ENCODE peak calls at places on chromosomes 4 and X, in six cellular contexts. One of them, this sample, is unnamed.

GRCh38 chr4:101232074-101232776 is 115.1 kb downstream of the PPP3CA start:
- DNase-seq in NB4: no peak
- DNase-seq in right lobe of liver: no peak
- DNase-seq in heart left ventricle: peak
- DNase-seq in colonic mucosa: no peak
- DNase-seq in Caco-2: no peak
- DNase-seq in this sample: no peak

GRCh38 chr4:183828125-183828524 is 77.0 kb upstream of the STOX2 start:
- DNase-seq in heart left ventricle: no peak
- DNase-seq in right lobe of liver: no peak
- DNase-seq in colonic mucosa: no peak
- DNase-seq in NB4: no peak
- DNase-seq in Caco-2: no peak
- DNase-seq in this sample: no peak

GRCh38 chr4:183099537-183100297 is 660 bp downstream of the WWC2 start:
- DNase-seq in right lobe of liver: peak
- DNase-seq in NB4: peak
- DNase-seq in colonic mucosa: no peak
- DNase-seq in Caco-2: peak
- DNase-seq in heart left ventricle: peak
- DNase-seq in this sample: peak

GRCh38 chrX:112048707-112049106 is 33.9 kb downstream of the TRPC5 start:
- DNase-seq in right lobe of liver: no peak
- DNase-seq in heart left ventricle: no peak
- DNase-seq in Caco-2: no peak
- DNase-seq in colonic mucosa: no peak
- DNase-seq in NB4: no peak
- DNase-seq in this sample: no peak

GRCh38 chrX:102067966-102068723 is 57.3 kb upstream of the TCEAL2 start:
- DNase-seq in colonic mucosa: no peak
- DNase-seq in NB4: peak
- DNase-seq in heart left ventricle: no peak
- DNase-seq in Caco-2: peak
- DNase-seq in right lobe of liver: no peak
- DNase-seq in this sample: peak

GRCh38 chrX:119406739-119407138 is 7.6 kb downstream of the SLC25A43 start:
- DNase-seq in right lobe of liver: no peak
- DNase-seq in Caco-2: no peak
- DNase-seq in heart left ventricle: no peak
- DNase-seq in NB4: no peak
- DNase-seq in colonic mucosa: no peak
- DNase-seq in this sample: no peak

GRCh38 chr4:172654482-172654881 is 514.1 kb upstream of the GALNT7 start:
- DNase-seq in colonic mucosa: no peak
- DNase-seq in NB4: no peak
- DNase-seq in heart left ventricle: no peak
- DNase-seq in right lobe of liver: no peak
- DNase-seq in Caco-2: no peak
- DNase-seq in this sample: no peak

GRCh38 chrX:155334486-155335316 is at the start of gene CLIC2:
- DNase-seq in NB4: peak
- DNase-seq in colonic mucosa: peak
- DNase-seq in right lobe of liver: no peak
- DNase-seq in Caco-2: no peak
- DNase-seq in heart left ventricle: peak
- DNase-seq in this sample: no peak

GRCh38 chrX:125405339-125405738 is 85.7 kb downstream of the TEX13C start:
- DNase-seq in colonic mucosa: no peak
- DNase-seq in right lobe of liver: no peak
- DNase-seq in Caco-2: no peak
- DNase-seq in NB4: no peak
- DNase-seq in heart left ventricle: no peak
- DNase-seq in this sample: no peak

GRCh38 chrX:49071877-49072711 is 1.7 kb downstream of the PRAF2 start:
- DNase-seq in heart left ventricle: peak
- DNase-seq in right lobe of liver: peak
- DNase-seq in Caco-2: no peak
- DNase-seq in NB4: no peak
- DNase-seq in colonic mucosa: peak
- DNase-seq in this sample: no peak

GRCh38 chr4:67593741-67594175 is 35.2 kb downstream of the STAP1 start:
- DNase-seq in colonic mucosa: no peak
- DNase-seq in Caco-2: no peak
- DNase-seq in heart left ventricle: no peak
- DNase-seq in right lobe of liver: no peak
- DNase-seq in NB4: peak
- DNase-seq in this sample: no peak

GRCh38 chr4:111781611-111782010 is 363.6 kb upstream of the FAM241A start:
- DNase-seq in NB4: no peak
- DNase-seq in colonic mucosa: no peak
- DNase-seq in right lobe of liver: no peak
- DNase-seq in heart left ventricle: no peak
- DNase-seq in Caco-2: no peak
- DNase-seq in this sample: no peak

GRCh38 chr4:55722132-55722531 is 86.0 kb upstream of the NMU start:
- DNase-seq in NB4: no peak
- DNase-seq in heart left ventricle: no peak
- DNase-seq in Caco-2: no peak
- DNase-seq in colonic mucosa: no peak
- DNase-seq in right lobe of liver: no peak
- DNase-seq in this sample: no peak

GRCh38 chr4:137198791-137199190 is 333.5 kb downstream of the PCDH18 start:
- DNase-seq in colonic mucosa: no peak
- DNase-seq in NB4: no peak
- DNase-seq in Caco-2: no peak
- DNase-seq in right lobe of liver: no peak
- DNase-seq in heart left ventricle: no peak
- DNase-seq in this sample: no peak

GRCh38 chr4:89800012-89800516 is 36.9 kb downstream of the SNCA start:
- DNase-seq in Caco-2: no peak
- DNase-seq in NB4: no peak
- DNase-seq in colonic mucosa: no peak
- DNase-seq in right lobe of liver: no peak
- DNase-seq in heart left ventricle: no peak
- DNase-seq in this sample: no peak

GRCh38 chr4:22408474-22408873 is 107.4 kb downstream of the ADGRA3 start:
- DNase-seq in Caco-2: no peak
- DNase-seq in heart left ventricle: no peak
- DNase-seq in NB4: no peak
- DNase-seq in colonic mucosa: no peak
- DNase-seq in right lobe of liver: no peak
- DNase-seq in this sample: no peak

GRCh38 chrX:1385251-1385794 is 6.6 kb downstream of the SLC25A6 start:
- DNase-seq in colonic mucosa: no peak
- DNase-seq in NB4: no peak
- DNase-seq in Caco-2: no peak
- DNase-seq in right lobe of liver: peak
- DNase-seq in heart left ventricle: no peak
- DNase-seq in this sample: peak

GRCh38 chrX:1384738-1385250 is 7.1 kb downstream of the SLC25A6 start:
- DNase-seq in heart left ventricle: no peak
- DNase-seq in NB4: no peak
- DNase-seq in colonic mucosa: no peak
- DNase-seq in Caco-2: no peak
- DNase-seq in right lobe of liver: peak
- DNase-seq in this sample: peak

GRCh38 chrX:1386338-1387127 is 5.4 kb downstream of the SLC25A6 start:
- DNase-seq in NB4: no peak
- DNase-seq in heart left ventricle: no peak
- DNase-seq in colonic mucosa: no peak
- DNase-seq in Caco-2: no peak
- DNase-seq in right lobe of liver: peak
- DNase-seq in this sample: no peak

GRCh38 chrX:1387141-1387776 is 4.7 kb downstream of the SLC25A6 start:
- DNase-seq in heart left ventricle: no peak
- DNase-seq in Caco-2: no peak
- DNase-seq in right lobe of liver: peak
- DNase-seq in NB4: no peak
- DNase-seq in colonic mucosa: no peak
- DNase-seq in this sample: no peak

GRCh38 chrX:1385824-1386223 is 6.1 kb downstream of the SLC25A6 start:
- DNase-seq in Caco-2: no peak
- DNase-seq in right lobe of liver: peak
- DNase-seq in NB4: no peak
- DNase-seq in heart left ventricle: no peak
- DNase-seq in colonic mucosa: no peak
- DNase-seq in this sample: no peak
- TF ChIP-seq CTCF in Caco-2: no peak
- TF ChIP-seq CTCF in right lobe of liver: no peak
- TF ChIP-seq CTCF in NB4: no peak
- TF ChIP-seq CTCF in heart left ventricle: no peak
- TF ChIP-seq CTCF in colonic mucosa: no peak
- TF ChIP-seq CTCF in this sample: no peak

GRCh38 chr4:70315928-70316327 is 18.9 kb upstream of the CABS1 start:
- DNase-seq in right lobe of liver: no peak
- DNase-seq in heart left ventricle: no peak
- DNase-seq in NB4: no peak
- DNase-seq in colonic mucosa: no peak
- DNase-seq in Caco-2: no peak
- DNase-seq in this sample: no peak
- TF ChIP-seq CTCF in right lobe of liver: peak
- TF ChIP-seq CTCF in heart left ventricle: no peak
- TF ChIP-seq CTCF in NB4: no peak
- TF ChIP-seq CTCF in colonic mucosa: no peak
- TF ChIP-seq CTCF in Caco-2: no peak
- TF ChIP-seq CTCF in this sample: no peak

DNA sequence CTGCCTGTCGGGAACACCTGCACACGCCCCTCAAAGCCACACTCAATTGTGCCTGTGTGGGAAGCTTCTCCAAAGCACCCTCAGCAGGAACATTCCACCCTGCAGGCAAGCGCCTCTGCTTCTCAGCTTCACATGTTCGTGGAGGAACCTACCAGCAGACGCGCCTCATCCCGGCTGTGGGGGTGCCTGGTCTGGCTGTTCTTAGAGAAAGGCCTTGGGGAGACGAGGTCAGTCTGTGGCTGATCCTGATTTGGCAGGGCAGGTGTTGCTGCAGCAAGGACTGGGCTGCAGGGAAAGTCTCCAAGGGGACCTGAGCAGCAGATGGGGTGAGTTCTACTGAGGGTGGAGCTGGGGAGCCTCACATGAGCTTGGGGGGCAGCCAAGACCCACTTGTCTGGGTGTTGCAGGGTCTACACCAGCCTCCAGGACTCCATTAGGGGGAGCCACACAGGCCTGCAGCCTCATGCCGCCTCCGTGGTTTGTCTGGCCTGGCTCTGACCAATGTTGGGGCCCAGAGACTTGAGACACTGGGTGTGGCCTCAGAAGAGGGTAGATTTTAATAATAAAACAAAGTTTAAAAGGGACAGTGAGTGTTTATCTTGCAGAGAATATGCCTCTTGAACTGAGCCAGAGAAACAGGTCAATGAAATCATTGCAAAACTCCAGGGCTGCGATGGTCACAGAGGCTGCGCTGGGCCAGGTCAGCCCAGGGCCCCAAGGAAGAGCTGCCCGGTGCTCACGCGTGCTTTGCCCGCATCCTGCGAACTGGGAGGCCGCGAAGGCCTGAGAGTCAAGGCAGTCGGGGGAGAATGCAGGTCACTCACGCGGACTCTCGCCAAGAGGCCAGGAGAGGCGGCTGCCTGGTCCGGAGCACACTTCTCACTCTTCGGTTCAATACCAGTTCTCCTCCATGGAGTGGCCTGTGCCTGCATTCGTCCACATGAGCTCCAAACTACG is 21.1 kb downstream of the RNF212 start:
- DNase-seq in right lobe of liver: no peak
- DNase-seq in heart left ventricle: no peak
- DNase-seq in NB4: no peak
- DNase-seq in colonic mucosa: no peak
- DNase-seq in Caco-2: no peak
- DNase-seq in this sample: no peak
- TF ChIP-seq CTCF in right lobe of liver: no peak
- TF ChIP-seq CTCF in heart left ventricle: no peak
- TF ChIP-seq CTCF in NB4: no peak
- TF ChIP-seq CTCF in colonic mucosa: no peak
- TF ChIP-seq CTCF in Caco-2: no peak
- TF ChIP-seq CTCF in this sample: no peak

GRCh38 chrX:129823523-129823922 is 20.2 kb downstream of the ZDHHC9 start:
- DNase-seq in heart left ventricle: no peak
- DNase-seq in Caco-2: no peak
- DNase-seq in colonic mucosa: no peak
- DNase-seq in right lobe of liver: no peak
- DNase-seq in NB4: peak
- DNase-seq in this sample: no peak
- TF ChIP-seq CTCF in heart left ventricle: no peak
- TF ChIP-seq CTCF in Caco-2: peak
- TF ChIP-seq CTCF in colonic mucosa: no peak
- TF ChIP-seq CTCF in right lobe of liver: no peak
- TF ChIP-seq CTCF in NB4: no peak
- TF ChIP-seq CTCF in this sample: no peak

GRCh38 chr4:142881331-142881730 is 35.2 kb upstream of the INPP4B start:
- DNase-seq in NB4: no peak
- DNase-seq in Caco-2: no peak
- DNase-seq in colonic mucosa: no peak
- DNase-seq in heart left ventricle: no peak
- DNase-seq in right lobe of liver: no peak
- DNase-seq in this sample: no peak

GRCh38 chr4:142886566-142886965 is 40.5 kb upstream of the INPP4B start:
- DNase-seq in heart left ventricle: no peak
- DNase-seq in right lobe of liver: no peak
- DNase-seq in NB4: no peak
- DNase-seq in colonic mucosa: no peak
- DNase-seq in Caco-2: no peak
- DNase-seq in this sample: no peak

GRCh38 chr4:142883433-142883832 is 37.3 kb upstream of the INPP4B start:
- DNase-seq in Caco-2: peak
- DNase-seq in colonic mucosa: no peak
- DNase-seq in NB4: peak
- DNase-seq in right lobe of liver: no peak
- DNase-seq in heart left ventricle: no peak
- DNase-seq in this sample: no peak
- TF ChIP-seq CTCF in Caco-2: peak
- TF ChIP-seq CTCF in colonic mucosa: peak
- TF ChIP-seq CTCF in NB4: no peak
- TF ChIP-seq CTCF in right lobe of liver: no peak
- TF ChIP-seq CTCF in heart left ventricle: peak
- TF ChIP-seq CTCF in this sample: no peak